ENCODE peak calls at places on chromosomes 3 and 15, in five cellular contexts. N is NCI-H748 treated with DMSO at 0.1 percent for 48 hours; C is CD4-positive, alpha-beta T cell; Y is fibroblast of lung; Z is fibroblast of villous mesenchyme. L is an unnamed sample.

GRCh38 chr3:111676177-111677021 is 81.3 kb upstream of the ZBED2 start:
- DNase-seq in N (no peak), C (no peak), Y (peak), Z (no peak), L (peak)

GRCh38 chr3:23162939-23163338 is 40.2 kb upstream of the UBE2E2 start:
- DNase-seq in N (no peak), C (no peak), Y (no peak), Z (no peak), L (no peak)

GRCh38 chr15:40471105-40471777 is 457 bp downstream of the CHST14 start:
- DNase-seq in N (no peak), C (no peak), Y (peak), Z (peak), L (no peak)

GRCh38 chr3:134378384-134378783 is 4.1 kb upstream of the AMOTL2 start:
- DNase-seq in N (no peak), C (no peak), Y (no peak), Z (peak), L (no peak)

GRCh38 chr3:160885791-160886286 is 129.8 kb downstream of the PPM1L start:
- DNase-seq in N (no peak), C (no peak), Y (peak), Z (peak), L (no peak)

GRCh38 chr3:43872301-43872700 is 181.6 kb downstream of the ABHD5 start:
- DNase-seq in N (no peak), C (no peak), Y (peak), Z (peak), L (peak)

GRCh38 chr3:53077476-53078220 is 31.8 kb upstream of the SFMBT1 start:
- DNase-seq in N (no peak), C (no peak), Y (no peak), Z (no peak), L (no peak)

GRCh38 chr3:14204605-14205284 is 26.1 kb downstream of the LSM3 start:
- DNase-seq in N (no peak), C (no peak), Y (peak), Z (peak), L (peak)

GRCh38 chr3:11548721-11549131 is 95.0 kb downstream of the VGLL4 start:
- DNase-seq in N (no peak), C (no peak), Y (peak), Z (peak), L (peak)

GRCh38 chr3:167941234-167941995 is 154.3 kb downstream of the GOLIM4 start:
- DNase-seq in N (no peak), C (no peak), Y (peak), Z (peak), L (peak)

GRCh38 chr3:61669676-61670299 is 108.4 kb downstream of the PTPRG start:
- DNase-seq in N (no peak), C (no peak), Y (peak), Z (no peak), L (no peak)

GRCh38 chr3:40827942-40828688 is 303.4 kb downstream of the ZNF621 start:
- DNase-seq in N (no peak), C (no peak), Y (peak), Z (peak), L (no peak)

GRCh38 chr3:143849854-143850549 is 1.7 kb upstream of the SLC9A9 start:
- DNase-seq in N (no peak), C (no peak), Y (peak), Z (peak), L (peak)

GRCh38 chr3:36457667-36458066 is 77.4 kb downstream of the STAC start:
- DNase-seq in N (no peak), C (no peak), Y (no peak), Z (no peak), L (no peak)

L was measured in HFFc6.